ENCODE peak calls at places on chromosomes 16 and 17, in eight cellular contexts. F is thyroid gland, V is testis, W is tibial nerve, S is NB4, I is H54, L is suprapubic skin, G is sigmoid colon. X is an unnamed sample.

GRCh38 chr17:48625502-48626201 is 506 bp downstream of the HOXB9 start:
- DNase-seq in L (no peak), I (no peak), V (no peak), S (peak), F (peak), W (no peak), G (no peak), X (peak)

GRCh38 chr17:35171834-35172233 is 22.4 kb downstream of the SLC35G3 start:
- DNase-seq in W (no peak), L (no peak), G (no peak), S (no peak), F (no peak), I (no peak), V (no peak), X (no peak)

GRCh38 chr17:49497147-49498036 is 2.3 kb downstream of the NGFR start:
- DNase-seq in G (peak), I (no peak), V (peak), W (peak), S (no peak), F (peak), L (no peak), X (no peak)

GRCh38 chr16:88356727-88357199 is 26.0 kb upstream of the ZNF469 start:
- DNase-seq in S (no peak), L (no peak), V (no peak), G (peak), W (no peak), I (no peak), F (no peak), X (no peak)

GRCh38 chr16:89911375-89911774 is 7.3 kb upstream of the MC1R start:
- DNase-seq in L (no peak), F (no peak), W (no peak), S (no peak), V (no peak), I (no peak), G (peak), X (no peak)

GRCh38 chr17:51745993-51746392 is 412.5 kb downstream of the CA10 start:
- DNase-seq in G (no peak), V (no peak), S (no peak), I (no peak), W (no peak), L (no peak), F (no peak), X (no peak)

GRCh38 chr17:50955667-50956120 is 89.5 kb upstream of the TOB1 start:
- DNase-seq in F (no peak), I (no peak), L (no peak), W (peak), V (no peak), G (no peak), S (no peak), X (no peak)

GRCh38 chr16:29978564-29979270 is 5.0 kb downstream of the TAOK2 start:
- DNase-seq in V (no peak), I (no peak), S (no peak), G (no peak), L (no peak), W (no peak), F (no peak), X (no peak)

GRCh38 chr16:4915226-4915761 is 21.7 kb downstream of the PPL start:
- DNase-seq in L (no peak), F (no peak), S (peak), V (no peak), G (peak), I (peak), W (no peak), X (no peak)

GRCh38 chr17:79833744-79834574 is 5.3 kb downstream of the CBX4 start:
- DNase-seq in F (no peak), G (no peak), I (no peak), S (no peak), W (no peak), V (no peak), L (no peak), X (no peak)

GRCh38 chr17:2503627-2504026 is 8.1 kb downstream of the METTL16 start:
- DNase-seq in L (no peak), S (no peak), V (no peak), F (no peak), W (no peak), G (no peak), I (no peak), X (no peak)

GRCh38 chr16:50203681-50204080 is 50.6 kb downstream of the TENT4B start:
- DNase-seq in L (no peak), I (no peak), G (no peak), V (no peak), S (no peak), F (no peak), W (no peak), X (no peak)

GRCh38 chr17:65058615-65059014 is 2.1 kb upstream of the GNA13 start:
- DNase-seq in F (no peak), S (no peak), G (no peak), L (no peak), W (no peak), V (no peak), I (no peak), X (no peak)

GRCh38 chr16:4594433-4595410 is 20.0 kb downstream of the UBALD1 start:
- DNase-seq in I (no peak), V (no peak), L (no peak), W (no peak), F (peak), S (no peak), G (no peak), X (no peak)

GRCh38 chr17:8954339-8954738 is 11.2 kb downstream of the PIK3R5 start:
- DNase-seq in F (peak), S (peak), I (no peak), L (no peak), G (peak), V (peak), W (peak), X (no peak)

GRCh38 chr16:11497329-11497805 is 89.4 kb downstream of the LITAF start:
- DNase-seq in G (peak), S (peak), W (peak), I (peak), V (peak), F (peak), L (peak), X (no peak)

GRCh38 chr17:9917131-9917530 is 12.1 kb upstream of the RCVRN start:
- DNase-seq in S (no peak), I (no peak), G (no peak), W (no peak), L (no peak), V (no peak), F (no peak), X (no peak)

GRCh38 chr17:73510981-73511442 is 133.2 kb downstream of the SDK2 start:
- DNase-seq in L (no peak), G (no peak), S (no peak), I (no peak), W (no peak), V (no peak), F (no peak), X (no peak)

GRCh38 chr17:35214192-35214591 is 20.0 kb upstream of the SLC35G3 start:
- DNase-seq in W (no peak), G (no peak), F (no peak), V (no peak), L (no peak), I (no peak), S (peak), X (no peak)

GRCh38 chr16:85994492-85995433 is 95.8 kb downstream of the IRF8 start:
- DNase-seq in V (no peak), S (no peak), I (no peak), G (peak), W (no peak), F (peak), L (no peak), X (no peak)

GRCh38 chr16:72824761-72825160 is 223.2 kb downstream of the ZFHX3 start:
- DNase-seq in S (no peak), W (no peak), G (no peak), V (no peak), F (no peak), I (no peak), L (no peak), X (no peak)

GRCh38 chr16:2474877-2475412 is at the start of gene TBC1D24:
- DNase-seq in F (peak), L (no peak), S (peak), V (peak), W (peak), G (peak), I (peak), X (peak)

GRCh38 chr16:77749415-77749814 is 27.1 kb downstream of the NUDT7 start:
- DNase-seq in S (no peak), F (no peak), V (no peak), I (no peak), L (no peak), W (no peak), G (no peak), X (no peak)

GRCh38 chr16:14215941-14216340 is 144.8 kb downstream of the MRTFB start:
- DNase-seq in S (no peak), V (no peak), G (no peak), I (no peak), L (no peak), W (no peak), F (no peak), X (no peak)

GRCh38 chr17:50541916-50542688 is 4.9 kb upstream of the SPATA20 start:
- DNase-seq in F (peak), I (peak), G (peak), V (peak), L (peak), W (peak), S (peak), X (peak)

GRCh38 chr16:24851700-24852099 is 5.9 kb downstream of the SLC5A11 start:
- DNase-seq in G (no peak), F (no peak), L (no peak), V (no peak), S (no peak), I (no peak), W (no peak), X (no peak)

GRCh38 chr17:57016764-57017116 is 38.8 kb downstream of the SCPEP1 start:
- DNase-seq in S (no peak), V (no peak), I (peak), W (no peak), F (no peak), L (no peak), G (no peak), X (no peak)

GRCh38 chr16:8858994-8859912 is 9.6 kb downstream of the CARHSP1 start:
- DNase-seq in G (peak), L (no peak), F (no peak), I (no peak), W (no peak), S (no peak), V (no peak), X (no peak)
- TF ChIP-seq POLR2A in G (no peak), L (no peak), F (no peak), I (no peak), W (no peak), S (no peak), V (no peak), X (no peak)

GRCh38 chr17:40019140-40019991 is 4.1 kb downstream of the CSF3 start:
- DNase-seq in L (no peak), W (no peak), V (peak), I (no peak), G (peak), S (no peak), F (no peak), X (no peak)

GRCh38 chr17:40020146-40020545 is 4.9 kb downstream of the CSF3 start:
- DNase-seq in S (no peak), L (no peak), F (no peak), V (no peak), I (no peak), W (no peak), G (no peak), X (no peak)

GRCh38 chr17:40022961-40023541 is 7.8 kb downstream of the CSF3 start:
- DNase-seq in W (no peak), G (no peak), S (no peak), L (no peak), F (peak), I (no peak), V (no peak), X (no peak)

GRCh38 chr17:40022497-40022896 is 7.3 kb downstream of the CSF3 start:
- DNase-seq in V (no peak), I (no peak), G (no peak), S (no peak), F (no peak), L (no peak), W (no peak), X (no peak)

GRCh38 chr17:40021471-40021961 is 6.3 kb downstream of the CSF3 start:
- DNase-seq in S (no peak), L (no peak), V (no peak), G (no peak), F (no peak), W (no peak), I (peak), X (no peak)
- TF ChIP-seq POLR2A in S (no peak), L (no peak), V (no peak), G (no peak), F (no peak), W (no peak), I (no peak), X (no peak)

GRCh38 chr16:70250748-70251650 is 741 bp downstream of the EXOSC6 start:
- DNase-seq in G (no peak), F (peak), I (peak), V (peak), S (peak), W (no peak), L (no peak), X (peak)

GRCh38 chr16:70253291-70254094 is 1.8 kb upstream of the EXOSC6 start:
- DNase-seq in G (no peak), V (peak), F (peak), I (peak), W (no peak), L (no peak), S (peak), X (peak)

GRCh38 chr16:70252355-70252988 is 732 bp upstream of the EXOSC6 start:
- DNase-seq in S (peak), L (no peak), F (no peak), I (peak), G (no peak), W (no peak), V (peak), X (peak)

GRCh38 chr16:70254095-70254964 is 2.6 kb upstream of the EXOSC6 start:
- DNase-seq in G (no peak), F (no peak), L (no peak), S (no peak), V (no peak), W (no peak), I (no peak), X (no peak)

DNA sequence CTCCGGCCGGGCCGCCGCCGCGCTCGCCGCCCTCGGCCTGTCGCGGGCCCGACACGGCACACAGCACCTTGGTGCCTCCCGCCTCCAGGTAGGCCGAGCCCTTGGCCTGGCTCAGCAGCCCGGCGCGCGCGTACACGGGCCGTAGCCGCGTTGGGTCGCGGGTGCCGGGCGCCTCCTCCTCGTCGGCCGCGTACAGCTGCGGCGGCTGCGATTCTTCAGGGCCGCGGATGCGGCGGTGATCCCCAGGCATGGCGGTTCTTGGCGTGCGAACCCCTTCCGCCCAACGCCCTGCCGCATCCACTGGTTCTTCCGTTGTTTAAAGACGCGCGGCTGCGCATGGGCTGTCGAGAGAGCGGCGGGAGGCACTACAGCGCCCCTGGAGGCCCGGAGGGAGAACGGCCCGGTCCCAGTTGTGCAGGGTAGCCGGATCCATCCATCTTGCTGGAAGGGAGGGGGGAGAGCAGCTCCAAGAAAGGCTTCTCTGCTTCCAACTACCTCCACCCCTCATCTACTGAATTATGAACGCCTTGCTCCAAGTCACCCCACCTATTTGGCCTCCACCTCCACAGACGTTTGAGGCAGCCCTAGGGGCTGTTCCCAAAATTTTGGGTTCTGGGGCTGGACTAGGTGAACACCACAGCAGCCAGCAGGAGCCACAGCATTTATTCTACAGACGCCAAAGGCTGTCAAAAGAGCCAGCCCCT is at the start of gene EXOSC6:
- DNase-seq in F (peak), W (peak), I (peak), G (peak), L (peak), V (peak), S (peak), X (peak)
- TF ChIP-seq POLR2A in F (peak), W (peak), I (peak), G (peak), L (peak), V (peak), S (peak), X (peak)

GRCh38 chr17:7346761-7347614 is 5.0 kb upstream of the KCTD11 start:
- DNase-seq in S (no peak), F (no peak), L (no peak), I (no peak), V (no peak), G (no peak), W (no peak), X (no peak)
- TF ChIP-seq POLR2A in S (no peak), F (no peak), L (no peak), I (no peak), V (no peak), G (no peak), W (no peak), X (no peak)

DNA sequence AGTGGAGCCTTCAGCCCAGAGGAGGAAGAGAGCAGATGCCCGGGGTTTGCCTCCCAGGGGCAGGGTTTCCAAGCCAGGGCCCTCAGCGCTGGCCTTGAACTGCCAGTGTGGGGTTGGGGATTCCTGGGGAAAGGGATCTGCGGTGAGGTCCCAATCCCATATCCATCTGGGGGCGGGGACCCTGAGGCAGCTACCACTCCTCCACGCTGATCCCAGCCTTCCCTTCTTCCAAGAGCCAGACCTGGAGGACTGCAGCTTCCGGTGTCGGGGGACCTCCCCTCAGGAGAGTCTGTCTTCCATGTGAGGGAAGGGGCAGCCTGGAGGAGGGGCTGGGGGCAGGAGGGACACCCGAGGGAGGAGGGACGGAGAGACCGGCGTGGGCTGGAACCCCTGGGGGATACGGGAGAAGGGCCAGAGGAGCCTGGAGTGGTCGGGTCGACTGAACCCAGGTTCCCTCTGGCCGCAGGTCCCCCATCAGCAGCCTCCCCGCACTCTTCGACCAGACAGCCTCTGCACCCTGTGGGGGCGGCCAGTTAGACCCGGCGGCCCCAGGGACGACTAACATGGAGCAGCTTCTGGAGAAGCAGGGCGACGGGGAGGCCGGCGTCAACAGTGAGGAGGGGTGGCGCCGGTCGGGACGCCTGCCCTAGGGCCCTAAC is 10.7 kb upstream of the CISD3 start:
- DNase-seq in L (no peak), W (no peak), V (no peak), S (no peak), G (no peak), F (no peak), I (no peak), X (no peak)
- TF ChIP-seq POLR2A in L (no peak), W (no peak), V (no peak), S (no peak), G (no peak), F (no peak), I (no peak), X (no peak)

DNA sequence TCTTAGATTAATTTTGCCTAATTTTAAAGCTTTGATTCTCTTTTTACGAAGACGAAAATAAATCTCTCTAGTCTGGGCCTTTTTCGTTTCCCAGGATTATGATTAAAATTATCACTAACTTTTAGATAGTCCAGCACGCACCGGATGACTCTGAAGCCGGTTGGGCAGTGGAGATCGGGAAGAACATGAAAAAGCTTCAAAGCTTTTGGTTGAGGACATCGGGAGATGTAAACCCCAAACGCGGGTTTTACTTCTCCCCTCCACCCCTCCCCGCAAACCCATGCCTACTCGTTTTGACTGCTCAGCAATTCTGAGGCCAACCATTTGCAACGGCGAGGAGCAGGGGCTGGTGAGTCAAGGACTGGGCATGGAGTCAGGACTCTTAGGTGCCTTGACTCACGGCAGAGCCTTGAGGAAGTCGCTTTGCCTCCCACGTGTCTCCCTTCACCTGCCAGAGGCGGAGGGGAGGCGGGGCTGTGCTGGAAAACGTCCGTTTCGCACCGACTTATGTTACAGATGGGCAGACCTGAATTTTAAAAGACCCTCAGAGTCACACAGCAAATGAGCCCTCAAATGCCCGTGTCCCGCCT is 989 bp upstream of the DUSP14 start:
- DNase-seq in G (peak), W (peak), L (peak), I (peak), F (peak), V (peak), S (peak), X (peak)
- TF ChIP-seq POLR2A in G (no peak), W (no peak), L (no peak), I (peak), F (peak), V (no peak), S (no peak), X (no peak)

GRCh38 chr17:14749269-14749668 is 448.4 kb downstream of the HS3ST3B1 start:
- DNase-seq in G (no peak), S (no peak), W (no peak), F (no peak), V (no peak), L (no peak), I (no peak), X (no peak)
- TF ChIP-seq POLR2A in G (no peak), S (no peak), W (no peak), F (no peak), V (no peak), L (no peak), I (no peak), X (no peak)

DNA sequence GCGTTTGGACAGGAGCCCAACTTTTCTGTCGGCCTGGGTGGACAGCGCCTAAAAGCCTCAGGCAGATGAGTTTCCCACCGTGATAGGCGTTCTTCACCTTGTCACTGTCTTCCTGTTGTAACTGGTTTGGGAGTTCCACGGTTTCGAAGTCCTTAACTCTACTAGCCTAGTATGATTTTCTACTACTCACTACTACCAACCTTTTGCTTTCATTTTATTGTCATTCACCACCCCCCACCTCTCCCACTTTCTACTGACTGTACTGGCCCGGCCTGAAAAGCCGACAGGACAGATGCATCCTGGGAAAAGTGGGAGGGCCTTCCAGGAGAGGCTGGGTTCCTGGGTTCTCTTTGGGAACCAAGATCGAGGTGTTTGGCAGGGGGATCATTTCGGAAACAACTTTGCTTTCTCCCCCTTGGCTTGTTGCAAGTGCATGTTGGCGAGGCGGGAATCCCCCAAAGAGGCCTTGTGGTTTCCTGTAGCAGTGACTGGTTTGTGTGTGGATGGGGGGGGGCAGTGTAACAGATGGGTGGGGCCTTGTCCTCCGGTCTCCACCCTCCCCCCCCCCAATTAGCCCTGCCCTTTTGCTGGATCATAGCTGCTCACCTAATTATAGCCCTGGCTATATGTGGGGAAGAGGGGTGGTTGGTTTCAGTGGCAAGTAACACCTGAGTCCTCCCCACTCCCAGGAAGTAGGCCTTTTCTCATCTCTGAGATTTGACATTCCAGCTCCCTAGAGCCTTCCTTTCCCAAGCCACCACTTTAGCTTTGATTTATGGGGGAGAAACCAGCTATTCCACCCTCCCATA is 1.4 kb downstream of the EIF5A start:
- DNase-seq in L (no peak), G (peak), F (peak), W (peak), I (peak), S (peak), V (peak), X (peak)
- TF ChIP-seq POLR2A in L (peak), G (no peak), F (no peak), W (peak), I (no peak), S (peak), V (no peak), X (peak)

GRCh38 chr17:5798104-5798503 is 213.8 kb upstream of the NLRP1 start:
- DNase-seq in V (no peak), F (no peak), W (no peak), G (no peak), I (no peak), S (no peak), L (no peak), X (no peak)
- TF ChIP-seq POLR2A in V (no peak), F (no peak), W (no peak), G (no peak), I (no peak), S (no peak), L (no peak), X (no peak)

X was measured in erythroblast.